ENCODE peak calls at places on chromosomes 3 and 15, in nine cellular contexts. X is Calu3, R is brain microvascular endothelial cell, D is GM23338, N is sigmoid colon, Q is neural crest cell, F is uterus, J is endothelial cell, Y is dorsolateral prefrontal cortex. T is an unnamed sample.
A peak's percentile ranks its signal among the peaks of the same experiment; 100 is the strongest.

GRCh38 chr15:81265256-81265943 is 58.5 kb downstream of the STARD5 start:
- DNase-seq in F (no peak), X (no peak), N (no peak), D (peak; percentile 19), Y (no peak), R (no peak), J (peak; percentile 12), Q (no peak), T (no peak)

GRCh38 chr15:34304613-34305012 is 33.0 kb downstream of the SLC12A6 start:
- DNase-seq in F (no peak), X (no peak), Y (no peak), D (no peak), R (peak; percentile 27), J (no peak), Q (no peak), N (no peak), T (no peak)

GRCh38 chr3:197399486-197399885 is 101.1 kb upstream of the DLG1 start:
- DNase-seq in Y (no peak), N (no peak), Q (no peak), X (no peak), F (no peak), R (no peak), J (no peak), D (no peak), T (no peak)

GRCh38 chr3:73945553-73945952 is 320.8 kb upstream of the PDZRN3 start:
- DNase-seq in X (no peak), Y (no peak), F (no peak), D (no peak), J (no peak), N (no peak), Q (no peak), R (no peak), T (no peak)

GRCh38 chr15:64157599-64158125 is 5.2 kb downstream of the PPIB start:
- DNase-seq in X (no peak), F (no peak), R (no peak), D (no peak), J (no peak), N (no peak), Y (no peak), Q (no peak), T (no peak)

GRCh38 chr3:167051421-167051820 is 328.7 kb downstream of the ZBBX start:
- DNase-seq in F (no peak), Q (no peak), X (no peak), J (no peak), Y (no peak), N (no peak), R (no peak), D (peak; percentile 56), T (no peak)

GRCh38 chr3:85574306-85574705 is 615.5 kb downstream of the CADM2 start:
- DNase-seq in F (no peak), R (peak; percentile 28), J (no peak), Q (no peak), Y (no peak), D (no peak), N (no peak), X (no peak), T (no peak)

GRCh38 chr3:162391301-162391700 is 894.7 kb downstream of the OTOL1 start:
- DNase-seq in X (no peak), F (no peak), D (no peak), R (peak; percentile 53), J (no peak), Y (no peak), Q (no peak), N (no peak), T (no peak)

GRCh38 chr3:8713901-8714759 is 19.5 kb upstream of the CAV3 start:
- DNase-seq in Y (no peak), D (peak; percentile 80), X (peak; percentile 14), N (no peak), J (peak; percentile 58), F (no peak), R (no peak), Q (no peak), T (no peak)

GRCh38 chr3:108296239-108296638 is at the start of gene HHLA2:
- DNase-seq in Y (no peak), N (no peak), X (peak; percentile 32), R (no peak), J (no peak), D (no peak), F (no peak), Q (no peak), T (no peak)

GRCh38 chr3:126516152-126516935 is 1.2 kb downstream of the UROC1 start:
- DNase-seq in Y (peak; percentile 14), Q (no peak), F (no peak), R (no peak), X (no peak), J (no peak), N (peak; percentile 24), D (no peak), T (no peak)

GRCh38 chr3:115792206-115792955 is 169.1 kb downstream of the GAP43 start:
- DNase-seq in D (no peak), Q (no peak), R (peak; percentile 36), Y (no peak), J (no peak), N (no peak), X (peak; percentile 40), F (no peak), T (no peak)

GRCh38 chr15:101852356-101852755 is 40.4 kb downstream of the OR4F15 start:
- DNase-seq in X (no peak), Q (no peak), J (no peak), R (no peak), F (no peak), Y (no peak), N (no peak), D (no peak), T (peak; percentile 90)

GRCh38 chr3:70065666-70066253 is 66.2 kb downstream of the SAMMSON start:
- DNase-seq in J (peak; percentile 34), Y (no peak), N (no peak), X (peak; percentile 6), D (peak; percentile 61), F (no peak), R (no peak), Q (peak; percentile 6), T (no peak)
- TF ChIP-seq CTCF in J (no peak), Y (no peak), N (no peak), X (no peak), D (peak; percentile 74), F (no peak), R (peak; percentile 61), Q (peak; percentile 55), T (peak; percentile 69)

GRCh38 chr3:33980252-33980651 is 181.8 kb downstream of the PDCD6IP start:
- DNase-seq in D (peak; percentile 46), J (no peak), N (no peak), X (peak; percentile 30), Q (no peak), F (no peak), Y (no peak), R (peak; percentile 71), T (peak; percentile 76)
- TF ChIP-seq CTCF in D (peak; percentile 55), J (no peak), N (no peak), X (peak; percentile 19), Q (peak; percentile 59), F (no peak), Y (no peak), R (peak; percentile 78), T (peak; percentile 98)

DNA sequence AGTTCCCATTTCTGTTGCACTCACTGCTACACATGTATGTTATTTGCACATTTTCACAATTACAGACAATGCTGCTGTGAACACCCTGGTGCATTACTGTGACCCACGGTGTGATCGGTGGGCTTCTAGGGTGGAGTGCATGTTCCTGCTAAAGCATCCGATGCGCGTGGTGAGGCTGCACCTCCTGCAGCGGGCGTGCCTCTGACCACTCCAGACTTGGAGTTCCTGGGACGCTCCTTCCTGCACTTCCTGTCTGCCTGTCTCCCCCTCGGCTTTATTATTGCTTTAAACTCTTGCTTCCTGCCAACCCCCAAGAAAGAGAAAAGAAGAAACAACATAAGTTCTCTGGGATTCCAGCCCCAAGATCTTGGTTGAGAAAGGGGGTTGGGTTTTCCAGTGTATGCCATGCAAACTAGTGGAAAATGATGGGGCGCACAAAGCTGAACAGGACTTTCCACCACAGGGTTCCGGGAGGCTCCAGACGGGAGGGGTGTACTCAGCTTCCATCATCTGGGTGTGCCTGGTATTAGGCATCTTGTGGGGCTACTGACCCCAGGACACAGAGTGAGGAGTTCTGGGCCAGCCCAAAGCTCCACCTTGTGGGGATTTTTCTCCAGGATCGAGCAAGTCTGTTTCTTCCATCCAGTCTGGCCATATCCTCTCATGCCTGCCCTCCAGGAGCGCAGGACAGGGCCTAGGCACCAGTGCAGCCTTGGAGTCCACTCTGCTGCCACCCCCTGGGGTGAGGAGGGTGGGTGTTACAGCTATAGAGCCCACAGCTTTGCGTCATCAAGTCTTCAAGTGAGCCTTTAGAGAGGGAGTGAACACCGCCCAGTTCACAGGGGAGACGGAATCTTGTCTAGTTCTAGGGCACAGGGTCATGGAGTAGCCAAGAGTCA is 11.2 kb downstream of the RPL32 start:
- DNase-seq in Y (no peak), J (no peak), X (no peak), R (no peak), D (peak; percentile 55), N (no peak), F (no peak), Q (no peak), T (no peak)
- TF ChIP-seq CTCF in Y (no peak), J (no peak), X (no peak), R (peak; percentile 41), D (no peak), N (no peak), F (no peak), Q (no peak), T (peak; percentile 9)

GRCh38 chr3:183158552-183159006 is 4.0 kb downstream of the LAMP3 start:
- DNase-seq in Y (no peak), X (no peak), N (no peak), J (no peak), Q (no peak), F (no peak), R (peak; percentile 86), D (no peak), T (no peak)

GRCh38 chr3:183161552-183162345 is 785 bp downstream of the LAMP3 start:
- DNase-seq in J (no peak), Q (no peak), D (peak; percentile 89), N (no peak), R (no peak), X (peak; percentile 25), Y (no peak), F (no peak), T (no peak)

GRCh38 chr3:183158113-183158512 is 4.4 kb downstream of the LAMP3 start:
- DNase-seq in D (no peak), Y (no peak), N (no peak), J (no peak), Q (no peak), F (no peak), R (no peak), X (no peak), T (no peak)

GRCh38 chr3:183160616-183161015 is 1.9 kb downstream of the LAMP3 start:
- DNase-seq in R (no peak), Y (no peak), D (no peak), X (no peak), N (no peak), F (no peak), J (no peak), Q (no peak), T (no peak)

DNA sequence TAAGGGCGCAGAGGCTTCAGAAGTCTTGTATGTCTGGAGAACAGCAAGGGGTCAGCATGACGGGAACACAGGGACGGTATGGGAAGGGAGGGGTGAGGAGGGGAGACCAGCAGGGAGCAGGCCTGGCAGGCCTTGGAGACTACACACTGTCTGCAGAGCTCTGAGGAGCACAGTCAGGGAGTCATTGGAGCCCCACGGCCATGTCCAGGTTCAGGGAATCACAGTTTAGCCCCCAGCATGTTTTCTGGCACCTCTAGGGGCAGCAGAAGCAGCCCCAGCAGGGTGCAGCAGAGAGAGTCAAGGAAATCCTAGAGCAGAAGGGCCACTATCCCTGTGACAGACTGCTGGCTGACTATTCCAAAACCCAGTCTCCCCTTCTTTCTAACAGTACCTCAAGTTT is 3.2 kb downstream of the LAMP3 start:
- DNase-seq in Q (no peak), N (no peak), X (peak; percentile 45), R (no peak), F (no peak), J (no peak), Y (no peak), D (peak; percentile 35), T (no peak)
- TF ChIP-seq CTCF in Q (peak; percentile 23), N (no peak), X (peak; percentile 55), R (peak; percentile 60), F (no peak), J (no peak), Y (no peak), D (no peak), T (no peak)